ENCODE peak calls at places on chromosomes 16 and 17, in five cellular contexts. U, X, S, E and A are unnamed samples.
A peak's percentile ranks its signal among the peaks of the same experiment; 100 is the strongest.

GRCh38 chr16:10022098-10022497 is 160.1 kb downstream of the GRIN2A start:
- DNase-seq in U (no peak), X (no peak), S (no peak), E (no peak), A (no peak)

GRCh38 chr16:2512920-2513404 is 790 bp upstream of the ATP6V0C start:
- DNase-seq in U (no peak), X (no peak), S (no peak), E (no peak), A (no peak)

GRCh38 chr17:77963441-77963840 is 4.9 kb downstream of the TNRC6C start:
- DNase-seq in U (peak; percentile 76), X (peak; percentile 36), S (no peak), E (no peak), A (no peak)

GRCh38 chr17:33684714-33685113 is 391.6 kb upstream of the ASIC2 start:
- DNase-seq in U (no peak), X (no peak), S (no peak), E (no peak), A (no peak)

GRCh38 chr17:21186399-21187187 is 27.4 kb downstream of the TMEM11 start:
- DNase-seq in U (no peak), X (no peak), S (no peak), E (no peak), A (no peak)

GRCh38 chr17:66964930-66965800 is 658 bp downstream of the CACNG4 start:
- DNase-seq in U (no peak), X (peak; percentile 2), S (peak; percentile 47), E (no peak), A (peak; percentile 74)

GRCh38 chr16:86044241-86044671 is 145.3 kb downstream of the IRF8 start:
- DNase-seq in U (peak; percentile 17), X (no peak), S (no peak), E (no peak), A (no peak)

GRCh38 chr16:12091569-12092346 is 115.2 kb downstream of the SNX29 start:
- DNase-seq in U (no peak), X (no peak), S (no peak), E (no peak), A (no peak)

GRCh38 chr17:12623220-12623848 is 42.4 kb upstream of the MYOCD start:
- DNase-seq in U (no peak), X (no peak), S (no peak), E (no peak), A (no peak)

GRCh38 chr17:58325289-58325726 is 3.3 kb downstream of the TSPOAP1 start:
- DNase-seq in U (peak; percentile 68), X (no peak), S (no peak), E (no peak), A (peak; percentile 14)

GRCh38 chr17:64216385-64217248 is 46.4 kb downstream of the TEX2 start:
- DNase-seq in U (peak; percentile 57), X (no peak), S (no peak), E (no peak), A (no peak)

GRCh38 chr17:76683011-76683755 is 27.6 kb downstream of the MXRA7 start:
- DNase-seq in U (no peak), X (no peak), S (no peak), E (no peak), A (no peak)

GRCh38 chr17:17060001-17060929 is 18.0 kb downstream of the MPRIP start:
- DNase-seq in U (no peak), X (no peak), S (peak; percentile 5), E (no peak), A (no peak)

GRCh38 chr17:78806451-78806850 is 24.4 kb upstream of the CYTH1 start:
- DNase-seq in U (no peak), X (no peak), S (no peak), E (no peak), A (no peak)

GRCh38 chr17:57606111-57606875 is 138.8 kb downstream of the CCDC182 start:
- DNase-seq in U (no peak), X (no peak), S (no peak), E (no peak), A (no peak)

GRCh38 chr17:32777436-32777835 is 99.5 kb downstream of the MYO1D start:
- DNase-seq in U (no peak), X (no peak), S (no peak), E (no peak), A (no peak)

GRCh38 chr17:44636562-44636961 is 19.7 kb upstream of the MEIOC start:
- DNase-seq in U (peak; percentile 43), X (peak; percentile 20), S (no peak), E (no peak), A (no peak)